ENCODE peak calls at places on chromosomes 16 and 17, in five cellular contexts. One of them, this sample, is unnamed.

GRCh38 chr16:19810817-19811731 is 73.6 kb downstream of the GPRC5B start:
- DNase-seq in Right ventricle myocardium superior: no peak
- DNase-seq in T1000: peak; percentile 28
- DNase-seq in HTR-8/SVneo: peak; percentile 55
- DNase-seq in NCI-H1105: no peak
- DNase-seq in this sample: no peak

GRCh38 chr17:49252148-49252682 is 21.6 kb upstream of the PHOSPHO1 start:
- DNase-seq in Right ventricle myocardium superior: peak; percentile 48
- DNase-seq in T1000: no peak
- DNase-seq in HTR-8/SVneo: no peak
- DNase-seq in NCI-H1105: no peak
- DNase-seq in this sample: no peak

GRCh38 chr17:63282455-63282854 is 163.7 kb downstream of the CYB561 start:
- DNase-seq in Right ventricle myocardium superior: no peak
- DNase-seq in T1000: no peak
- DNase-seq in HTR-8/SVneo: no peak
- DNase-seq in NCI-H1105: no peak
- DNase-seq in this sample: no peak

GRCh38 chr17:50028207-50029120 is 27.4 kb upstream of the ITGA3 start:
- DNase-seq in Right ventricle myocardium superior: no peak
- DNase-seq in T1000: peak; percentile 87
- DNase-seq in HTR-8/SVneo: peak; percentile 94
- DNase-seq in NCI-H1105: no peak
- DNase-seq in this sample: no peak

GRCh38 chr16:30183961-30184429 is 593 bp downstream of the CORO1A start:
- DNase-seq in Right ventricle myocardium superior: peak; percentile 57
- DNase-seq in T1000: no peak
- DNase-seq in HTR-8/SVneo: no peak
- DNase-seq in NCI-H1105: no peak
- DNase-seq in this sample: no peak

GRCh38 chr17:50884354-50885311 is 18.5 kb upstream of the TOB1 start:
- DNase-seq in Right ventricle myocardium superior: no peak
- DNase-seq in T1000: no peak
- DNase-seq in HTR-8/SVneo: no peak
- DNase-seq in NCI-H1105: no peak
- DNase-seq in this sample: no peak

GRCh38 chr16:89357460-89357859 is 132.9 kb downstream of the ANKRD11 start:
- DNase-seq in Right ventricle myocardium superior: peak; percentile 67
- DNase-seq in T1000: no peak
- DNase-seq in HTR-8/SVneo: no peak
- DNase-seq in NCI-H1105: no peak
- DNase-seq in this sample: no peak

GRCh38 chr17:43515641-43516040 is 30.5 kb downstream of the ETV4 start:
- DNase-seq in Right ventricle myocardium superior: no peak
- DNase-seq in T1000: no peak
- DNase-seq in HTR-8/SVneo: no peak
- DNase-seq in NCI-H1105: no peak
- DNase-seq in this sample: no peak

GRCh38 chr17:35666967-35667552 is 64.4 kb upstream of the RASL10B start:
- DNase-seq in Right ventricle myocardium superior: no peak
- DNase-seq in T1000: no peak
- DNase-seq in HTR-8/SVneo: no peak
- DNase-seq in NCI-H1105: no peak
- DNase-seq in this sample: no peak

GRCh38 chr16:67437513-67437912 is 6.6 kb downstream of the HSD11B2 start:
- DNase-seq in Right ventricle myocardium superior: no peak
- DNase-seq in T1000: no peak
- DNase-seq in HTR-8/SVneo: no peak
- DNase-seq in NCI-H1105: no peak
- DNase-seq in this sample: no peak

GRCh38 chr17:82435601-82436583 is 14.7 kb downstream of the CYBC1 start:
- DNase-seq in Right ventricle myocardium superior: no peak
- DNase-seq in T1000: no peak
- DNase-seq in HTR-8/SVneo: no peak
- DNase-seq in NCI-H1105: no peak
- DNase-seq in this sample: no peak

GRCh38 chr17:62696726-62697490 is 69.4 kb downstream of the MRC2 start:
- DNase-seq in Right ventricle myocardium superior: peak; percentile 55
- DNase-seq in T1000: no peak
- DNase-seq in HTR-8/SVneo: no peak
- DNase-seq in NCI-H1105: no peak
- DNase-seq in this sample: no peak

GRCh38 chr16:89018605-89019158 is 41.7 kb upstream of the CBFA2T3 start:
- DNase-seq in Right ventricle myocardium superior: no peak
- DNase-seq in T1000: no peak
- DNase-seq in HTR-8/SVneo: no peak
- DNase-seq in NCI-H1105: no peak
- DNase-seq in this sample: peak; percentile 5

GRCh38 chr16:57945740-57946138 is 25.2 kb downstream of the CNGB1 start:
- DNase-seq in Right ventricle myocardium superior: no peak
- DNase-seq in T1000: no peak
- DNase-seq in HTR-8/SVneo: no peak
- DNase-seq in NCI-H1105: no peak
- DNase-seq in this sample: no peak

GRCh38 chr17:66508896-66509843 is 206.8 kb downstream of the PRKCA start:
- DNase-seq in Right ventricle myocardium superior: no peak
- DNase-seq in T1000: peak; percentile 70
- DNase-seq in HTR-8/SVneo: peak; percentile 37
- DNase-seq in NCI-H1105: peak; percentile 77
- DNase-seq in this sample: no peak

GRCh38 chr17:81491761-81492160 is 20.8 kb downstream of the ACTG1 start:
- DNase-seq in Right ventricle myocardium superior: no peak
- DNase-seq in T1000: no peak
- DNase-seq in HTR-8/SVneo: no peak
- DNase-seq in NCI-H1105: no peak
- DNase-seq in this sample: peak; percentile 83

GRCh38 chr17:48236681-48237134 is 129.1 kb downstream of the SNX11 start:
- DNase-seq in Right ventricle myocardium superior: no peak
- DNase-seq in T1000: no peak
- DNase-seq in HTR-8/SVneo: peak; percentile 27
- DNase-seq in NCI-H1105: no peak
- DNase-seq in this sample: no peak

GRCh38 chr17:48577946-48578615 is at the start of gene HOXB4:
- DNase-seq in Right ventricle myocardium superior: peak; percentile 83
- DNase-seq in T1000: peak; percentile 25
- DNase-seq in HTR-8/SVneo: peak; percentile 87
- DNase-seq in NCI-H1105: peak; percentile 62
- DNase-seq in this sample: peak; percentile 92

GRCh38 chr16:73365010-73365409 is 317.1 kb upstream of the ZFHX3 start:
- DNase-seq in Right ventricle myocardium superior: no peak
- DNase-seq in T1000: no peak
- DNase-seq in HTR-8/SVneo: no peak
- DNase-seq in NCI-H1105: peak; percentile 60
- DNase-seq in this sample: no peak

GRCh38 chr17:56715613-56716357 is 117.9 kb downstream of the C17orf67 start:
- DNase-seq in Right ventricle myocardium superior: peak; percentile 77
- DNase-seq in T1000: peak; percentile 74
- DNase-seq in HTR-8/SVneo: peak; percentile 90
- DNase-seq in NCI-H1105: peak; percentile 47
- DNase-seq in this sample: peak; percentile 69

GRCh38 chr17:6940186-6940649 is 55.6 kb upstream of the ALOX12 start:
- DNase-seq in Right ventricle myocardium superior: no peak
- DNase-seq in T1000: peak; percentile 36
- DNase-seq in HTR-8/SVneo: no peak
- DNase-seq in NCI-H1105: no peak
- DNase-seq in this sample: no peak

GRCh38 chr16:84141143-84141670 is 3.8 kb downstream of the HSDL1 start:
- DNase-seq in Right ventricle myocardium superior: no peak
- DNase-seq in T1000: no peak
- DNase-seq in HTR-8/SVneo: no peak
- DNase-seq in NCI-H1105: no peak
- DNase-seq in this sample: no peak

GRCh38 chr17:2814049-2814448 is 17.8 kb downstream of the RAP1GAP2 start:
- DNase-seq in Right ventricle myocardium superior: no peak
- DNase-seq in T1000: no peak
- DNase-seq in HTR-8/SVneo: no peak
- DNase-seq in NCI-H1105: no peak
- DNase-seq in this sample: no peak

GRCh38 chr16:51989637-51990230 is 557.2 kb downstream of the TOX3 start:
- DNase-seq in Right ventricle myocardium superior: no peak
- DNase-seq in T1000: no peak
- DNase-seq in HTR-8/SVneo: no peak
- DNase-seq in NCI-H1105: no peak
- DNase-seq in this sample: no peak

GRCh38 chr16:89155184-89155679 is 16.3 kb upstream of the CDH15 start:
- DNase-seq in Right ventricle myocardium superior: peak; percentile 85
- DNase-seq in T1000: no peak
- DNase-seq in HTR-8/SVneo: no peak
- DNase-seq in NCI-H1105: no peak
- DNase-seq in this sample: no peak

GRCh38 chr16:25966172-25967097 is 274.7 kb downstream of the HS3ST4 start:
- DNase-seq in Right ventricle myocardium superior: no peak
- DNase-seq in T1000: no peak
- DNase-seq in HTR-8/SVneo: no peak
- DNase-seq in NCI-H1105: no peak
- DNase-seq in this sample: no peak

GRCh38 chr17:66466933-66467367 is 164.5 kb downstream of the PRKCA start:
- DNase-seq in Right ventricle myocardium superior: no peak
- DNase-seq in T1000: peak; percentile 66
- DNase-seq in HTR-8/SVneo: peak; percentile 97
- DNase-seq in NCI-H1105: no peak
- DNase-seq in this sample: no peak

GRCh38 chr17:59165933-59166342 is 10.4 kb downstream of the PRR11 start:
- DNase-seq in Right ventricle myocardium superior: no peak
- DNase-seq in T1000: peak; percentile 34
- DNase-seq in HTR-8/SVneo: peak; percentile 76
- DNase-seq in NCI-H1105: peak; percentile 21
- DNase-seq in this sample: peak; percentile 28

GRCh38 chr17:74086992-74087391 is 116.5 kb upstream of the RPL38 start:
- DNase-seq in Right ventricle myocardium superior: no peak
- DNase-seq in T1000: no peak
- DNase-seq in HTR-8/SVneo: no peak
- DNase-seq in NCI-H1105: no peak
- DNase-seq in this sample: no peak

GRCh38 chr16:53209489-53209888 is 154.7 kb downstream of the CHD9 start:
- DNase-seq in Right ventricle myocardium superior: no peak
- DNase-seq in T1000: no peak
- DNase-seq in HTR-8/SVneo: no peak
- DNase-seq in NCI-H1105: no peak
- DNase-seq in this sample: no peak

GRCh38 chr16:80056334-80056733 is 455.8 kb upstream of the MAF start:
- DNase-seq in Right ventricle myocardium superior: no peak
- DNase-seq in T1000: no peak
- DNase-seq in HTR-8/SVneo: no peak
- DNase-seq in NCI-H1105: no peak
- DNase-seq in this sample: no peak

GRCh38 chr17:46061435-46061834 is 62.4 kb downstream of the STH start:
- DNase-seq in Right ventricle myocardium superior: no peak
- DNase-seq in T1000: no peak
- DNase-seq in HTR-8/SVneo: peak; percentile 46
- DNase-seq in NCI-H1105: peak; percentile 10
- DNase-seq in this sample: no peak

This sample was measured in NCI-H774.